ENCODE peak calls at places on chromosomes 7 and 10, in six cellular contexts. One of them, this sample, is unnamed.

GRCh38 chr10:15453462-15453861 is 82.4 kb upstream of the FAM171A1 start:
- DNase-seq in kidney epithelial cell: no peak
- DNase-seq in NCI-H1417 treated with DMSO at 0.1 percent for 48 hours: no peak
- DNase-seq in AG10803: no peak
- DNase-seq in HCT116: no peak
- DNase-seq in adipocyte: no peak
- DNase-seq in this sample: no peak

GRCh38 chr7:152862033-152862432 is 102.5 kb downstream of the ACTR3B start:
- DNase-seq in kidney epithelial cell: no peak
- DNase-seq in NCI-H1417 treated with DMSO at 0.1 percent for 48 hours: no peak
- DNase-seq in AG10803: no peak
- DNase-seq in HCT116: no peak
- DNase-seq in adipocyte: no peak
- DNase-seq in this sample: no peak

GRCh38 chr10:22022257-22023051 is 18.9 kb upstream of the DNAJC1 start:
- DNase-seq in kidney epithelial cell: no peak
- DNase-seq in NCI-H1417 treated with DMSO at 0.1 percent for 48 hours: no peak
- DNase-seq in AG10803: peak
- DNase-seq in HCT116: no peak
- DNase-seq in adipocyte: no peak
- DNase-seq in this sample: no peak

GRCh38 chr10:42933454-42934340 is 143.2 kb upstream of the RET start:
- DNase-seq in kidney epithelial cell: no peak
- DNase-seq in NCI-H1417 treated with DMSO at 0.1 percent for 48 hours: no peak
- DNase-seq in AG10803: no peak
- DNase-seq in HCT116: no peak
- DNase-seq in adipocyte: no peak
- DNase-seq in this sample: no peak

GRCh38 chr10:132869621-132870020 is 72.7 kb downstream of the CFAP46 start:
- DNase-seq in kidney epithelial cell: no peak
- DNase-seq in NCI-H1417 treated with DMSO at 0.1 percent for 48 hours: no peak
- DNase-seq in AG10803: no peak
- DNase-seq in HCT116: no peak
- DNase-seq in adipocyte: no peak
- DNase-seq in this sample: no peak

GRCh38 chr10:13882112-13882711 is 295.4 kb downstream of the PRPF18 start:
- DNase-seq in kidney epithelial cell: peak
- DNase-seq in NCI-H1417 treated with DMSO at 0.1 percent for 48 hours: no peak
- DNase-seq in AG10803: peak
- DNase-seq in HCT116: no peak
- DNase-seq in adipocyte: peak
- DNase-seq in this sample: no peak

GRCh38 chr7:510782-511281 is 8.8 kb downstream of the PDGFA start:
- DNase-seq in kidney epithelial cell: no peak
- DNase-seq in NCI-H1417 treated with DMSO at 0.1 percent for 48 hours: no peak
- DNase-seq in AG10803: no peak
- DNase-seq in HCT116: no peak
- DNase-seq in adipocyte: no peak
- DNase-seq in this sample: no peak

GRCh38 chr7:101442426-101443070 is 79.9 kb downstream of the COL26A1 start:
- DNase-seq in kidney epithelial cell: peak
- DNase-seq in NCI-H1417 treated with DMSO at 0.1 percent for 48 hours: no peak
- DNase-seq in AG10803: no peak
- DNase-seq in HCT116: no peak
- DNase-seq in adipocyte: no peak
- DNase-seq in this sample: no peak

GRCh38 chr7:23247602-23248335 is 1.2 kb downstream of the GPNMB start:
- DNase-seq in kidney epithelial cell: no peak
- DNase-seq in NCI-H1417 treated with DMSO at 0.1 percent for 48 hours: no peak
- DNase-seq in AG10803: peak
- DNase-seq in HCT116: no peak
- DNase-seq in adipocyte: peak
- DNase-seq in this sample: no peak

GRCh38 chr7:112204776-112205347 is 1.3 kb downstream of the DOCK4 start:
- DNase-seq in kidney epithelial cell: no peak
- DNase-seq in NCI-H1417 treated with DMSO at 0.1 percent for 48 hours: no peak
- DNase-seq in AG10803: peak
- DNase-seq in HCT116: no peak
- DNase-seq in adipocyte: peak
- DNase-seq in this sample: peak

GRCh38 chr10:86363184-86363832 is 3.3 kb downstream of the GRID1 start:
- DNase-seq in kidney epithelial cell: no peak
- DNase-seq in NCI-H1417 treated with DMSO at 0.1 percent for 48 hours: no peak
- DNase-seq in AG10803: no peak
- DNase-seq in HCT116: no peak
- DNase-seq in adipocyte: no peak
- DNase-seq in this sample: peak

GRCh38 chr7:101923276-101923985 is 106.0 kb downstream of the CUX1 start:
- DNase-seq in kidney epithelial cell: no peak
- DNase-seq in NCI-H1417 treated with DMSO at 0.1 percent for 48 hours: no peak
- DNase-seq in AG10803: peak
- DNase-seq in HCT116: no peak
- DNase-seq in adipocyte: no peak
- DNase-seq in this sample: peak